ENCODE peak calls at places on chromosome 5, in five cellular contexts. One of them, this sample, is unnamed.

GRCh38 chr5:112908854-112909253 is 13.2 kb downstream of the REEP5 start:
- DNase-seq in K562: no peak
- DNase-seq in A549: no peak
- DNase-seq in GM23338: no peak
- DNase-seq in GM12878: no peak
- DNase-seq in this sample: no peak

GRCh38 chr5:179287631-179288030 is 57.6 kb downstream of the ADAMTS2 start:
- DNase-seq in A549: no peak
- DNase-seq in GM12878: no peak
- DNase-seq in GM23338: no peak
- DNase-seq in K562: no peak
- DNase-seq in this sample: no peak

GRCh38 chr5:111478898-111479297 is 33.4 kb downstream of the STARD4 start:
- DNase-seq in GM23338: no peak
- DNase-seq in K562: no peak
- DNase-seq in GM12878: no peak
- DNase-seq in A549: no peak
- DNase-seq in this sample: no peak

GRCh38 chr5:88602584-88602983 is 280.4 kb downstream of the MEF2C start:
- DNase-seq in GM12878: no peak
- DNase-seq in GM23338: peak
- DNase-seq in A549: no peak
- DNase-seq in K562: peak
- DNase-seq in this sample: peak

GRCh38 chr5:158534203-158534602 is 565.5 kb downstream of the EBF1 start:
- DNase-seq in A549: no peak
- DNase-seq in GM12878: no peak
- DNase-seq in K562: no peak
- DNase-seq in GM23338: peak
- DNase-seq in this sample: no peak

GRCh38 chr5:53170748-53171349 is 61.3 kb upstream of the MOCS2 start:
- DNase-seq in GM23338: peak
- DNase-seq in K562: peak
- DNase-seq in A549: peak
- DNase-seq in GM12878: no peak
- DNase-seq in this sample: peak

GRCh38 chr5:111574316-111574715 is 62.0 kb upstream of the STARD4 start:
- DNase-seq in GM12878: no peak
- DNase-seq in A549: no peak
- DNase-seq in GM23338: no peak
- DNase-seq in K562: no peak
- DNase-seq in this sample: no peak

GRCh38 chr5:84255318-84255717 is 129.4 kb downstream of the EDIL3 start:
- DNase-seq in GM12878: no peak
- DNase-seq in GM23338: peak
- DNase-seq in K562: no peak
- DNase-seq in A549: no peak
- DNase-seq in this sample: peak

GRCh38 chr5:181173420-181174342 is 26.3 kb downstream of the OR2V2 start:
- DNase-seq in GM12878: peak
- DNase-seq in K562: peak
- DNase-seq in A549: peak
- DNase-seq in GM23338: peak
- DNase-seq in this sample: peak

GRCh38 chr5:68504306-68504705 is 288.8 kb downstream of the PIK3R1 start:
- DNase-seq in K562: no peak
- DNase-seq in GM12878: no peak
- DNase-seq in GM23338: no peak
- DNase-seq in A549: no peak
- DNase-seq in this sample: no peak
- TF ChIP-seq JUNB in K562: no peak
- TF ChIP-seq JUNB in GM12878: no peak
- TF ChIP-seq JUNB in GM23338: no peak
- TF ChIP-seq JUNB in A549: no peak
- TF ChIP-seq JUNB in this sample: no peak

GRCh38 chr5:119522841-119523240 is 70.5 kb downstream of the HSD17B4 start:
- DNase-seq in GM23338: no peak
- DNase-seq in GM12878: no peak
- DNase-seq in K562: no peak
- DNase-seq in A549: no peak
- DNase-seq in this sample: peak
- TF ChIP-seq JUNB in GM23338: no peak
- TF ChIP-seq JUNB in GM12878: no peak
- TF ChIP-seq JUNB in K562: no peak
- TF ChIP-seq JUNB in A549: no peak
- TF ChIP-seq JUNB in this sample: no peak

GRCh38 chr5:171269717-171270116 is 39.3 kb upstream of the TLX3 start:
- DNase-seq in A549: no peak
- DNase-seq in GM12878: no peak
- DNase-seq in K562: no peak
- DNase-seq in GM23338: no peak
- DNase-seq in this sample: no peak
- TF ChIP-seq JUNB in A549: no peak
- TF ChIP-seq JUNB in GM12878: no peak
- TF ChIP-seq JUNB in K562: no peak
- TF ChIP-seq JUNB in GM23338: no peak
- TF ChIP-seq JUNB in this sample: no peak

DNA sequence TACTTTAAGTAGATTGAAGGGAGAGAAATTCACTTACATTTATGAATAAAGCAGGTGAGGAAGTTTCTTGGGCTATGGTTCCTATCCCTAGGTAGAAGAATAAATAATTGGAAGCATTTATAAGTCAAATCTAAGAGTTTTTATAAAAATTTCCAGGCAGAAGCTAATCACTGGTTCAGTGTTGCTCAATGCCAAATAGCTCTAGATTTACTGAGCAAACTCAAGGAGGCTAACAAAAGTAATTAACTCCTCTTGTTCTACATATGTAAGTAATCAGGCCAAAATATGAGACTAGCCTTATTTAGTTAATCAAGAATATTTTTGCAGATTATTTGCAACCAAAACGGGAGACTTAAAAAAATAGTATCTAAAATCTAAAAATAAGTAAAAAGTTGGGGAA is 472.3 kb downstream of the PLK2 start:
- DNase-seq in A549: no peak
- DNase-seq in K562: no peak
- DNase-seq in GM23338: no peak
- DNase-seq in GM12878: no peak
- DNase-seq in this sample: no peak
- TF ChIP-seq JUNB in A549: no peak
- TF ChIP-seq JUNB in K562: no peak
- TF ChIP-seq JUNB in GM23338: no peak
- TF ChIP-seq JUNB in GM12878: no peak
- TF ChIP-seq JUNB in this sample: no peak

GRCh38 chr5:40685191-40685590 is 5.5 kb downstream of the PTGER4 start:
- DNase-seq in A549: no peak
- DNase-seq in GM23338: no peak
- DNase-seq in GM12878: no peak
- DNase-seq in K562: no peak
- DNase-seq in this sample: no peak
- TF ChIP-seq JUNB in A549: no peak
- TF ChIP-seq JUNB in GM23338: no peak
- TF ChIP-seq JUNB in GM12878: no peak
- TF ChIP-seq JUNB in K562: no peak
- TF ChIP-seq JUNB in this sample: no peak